ENCODE peak calls at places on chromosomes 6 and 20, in nine cellular contexts. One of them, this sample, is unnamed.

GRCh38 chr20:43323592-43323991 is 133.9 kb upstream of the PTPRT start:
- DNase-seq in stimulated activated CD8-positive, alpha-beta memory T cell treated with anti-CD3 and anti-CD28 coated beads, Interleukin-4, amount 100 ng/mL, for 24 hours: no peak
- DNase-seq in ovary: no peak
- DNase-seq in HCT116: no peak
- DNase-seq in HL-60: no peak
- DNase-seq in GM12865: no peak
- DNase-seq in activated CD4-positive, alpha-beta T cell treated with anti-CD3 and anti-CD28 coated beads, Interleukin-2, amount 50 U/mL, for 48 hours: no peak
- DNase-seq in T follicular helper cell: no peak
- DNase-seq in psoas muscle: no peak
- DNase-seq in this sample: no peak

GRCh38 chr6:48765352-48765961 is 654.5 kb upstream of the PTCHD4 start:
- DNase-seq in stimulated activated CD8-positive, alpha-beta memory T cell treated with anti-CD3 and anti-CD28 coated beads, Interleukin-4, amount 100 ng/mL, for 24 hours: no peak
- DNase-seq in ovary: no peak
- DNase-seq in HCT116: peak; percentile 59
- DNase-seq in HL-60: no peak
- DNase-seq in GM12865: peak; percentile 50
- DNase-seq in activated CD4-positive, alpha-beta T cell treated with anti-CD3 and anti-CD28 coated beads, Interleukin-2, amount 50 U/mL, for 48 hours: no peak
- DNase-seq in T follicular helper cell: no peak
- DNase-seq in psoas muscle: no peak
- DNase-seq in this sample: no peak

GRCh38 chr6:10837009-10837691 is 1.2 kb downstream of the MAK start:
- DNase-seq in stimulated activated CD8-positive, alpha-beta memory T cell treated with anti-CD3 and anti-CD28 coated beads, Interleukin-4, amount 100 ng/mL, for 24 hours: no peak
- DNase-seq in ovary: peak; percentile 37
- DNase-seq in HCT116: no peak
- DNase-seq in HL-60: no peak
- DNase-seq in GM12865: no peak
- DNase-seq in activated CD4-positive, alpha-beta T cell treated with anti-CD3 and anti-CD28 coated beads, Interleukin-2, amount 50 U/mL, for 48 hours: peak; percentile 7
- DNase-seq in T follicular helper cell: no peak
- DNase-seq in psoas muscle: peak; percentile 16
- DNase-seq in this sample: no peak

GRCh38 chr6:81727876-81728517 is 24.5 kb downstream of the TENT5A start:
- DNase-seq in stimulated activated CD8-positive, alpha-beta memory T cell treated with anti-CD3 and anti-CD28 coated beads, Interleukin-4, amount 100 ng/mL, for 24 hours: no peak
- DNase-seq in ovary: no peak
- DNase-seq in HCT116: no peak
- DNase-seq in HL-60: no peak
- DNase-seq in GM12865: peak; percentile 66
- DNase-seq in activated CD4-positive, alpha-beta T cell treated with anti-CD3 and anti-CD28 coated beads, Interleukin-2, amount 50 U/mL, for 48 hours: peak; percentile 20
- DNase-seq in T follicular helper cell: no peak
- DNase-seq in psoas muscle: no peak
- DNase-seq in this sample: no peak

GRCh38 chr6:41373919-41374617 is 38.7 kb downstream of the NCR2 start:
- DNase-seq in stimulated activated CD8-positive, alpha-beta memory T cell treated with anti-CD3 and anti-CD28 coated beads, Interleukin-4, amount 100 ng/mL, for 24 hours: no peak
- DNase-seq in ovary: no peak
- DNase-seq in HCT116: no peak
- DNase-seq in HL-60: no peak
- DNase-seq in GM12865: no peak
- DNase-seq in activated CD4-positive, alpha-beta T cell treated with anti-CD3 and anti-CD28 coated beads, Interleukin-2, amount 50 U/mL, for 48 hours: peak; percentile 10
- DNase-seq in T follicular helper cell: no peak
- DNase-seq in psoas muscle: no peak
- DNase-seq in this sample: no peak

GRCh38 chr6:36683145-36683655 is 4.7 kb downstream of the CDKN1A start:
- DNase-seq in stimulated activated CD8-positive, alpha-beta memory T cell treated with anti-CD3 and anti-CD28 coated beads, Interleukin-4, amount 100 ng/mL, for 24 hours: no peak
- DNase-seq in ovary: no peak
- DNase-seq in HCT116: no peak
- DNase-seq in HL-60: no peak
- DNase-seq in GM12865: no peak
- DNase-seq in activated CD4-positive, alpha-beta T cell treated with anti-CD3 and anti-CD28 coated beads, Interleukin-2, amount 50 U/mL, for 48 hours: no peak
- DNase-seq in T follicular helper cell: no peak
- DNase-seq in psoas muscle: no peak
- DNase-seq in this sample: no peak

GRCh38 chr20:33653900-33654596 is 8.1 kb upstream of the C20orf144 start:
- DNase-seq in stimulated activated CD8-positive, alpha-beta memory T cell treated with anti-CD3 and anti-CD28 coated beads, Interleukin-4, amount 100 ng/mL, for 24 hours: no peak
- DNase-seq in ovary: peak; percentile 74
- DNase-seq in HCT116: no peak
- DNase-seq in HL-60: no peak
- DNase-seq in GM12865: no peak
- DNase-seq in activated CD4-positive, alpha-beta T cell treated with anti-CD3 and anti-CD28 coated beads, Interleukin-2, amount 50 U/mL, for 48 hours: peak; percentile 10
- DNase-seq in T follicular helper cell: no peak
- DNase-seq in psoas muscle: no peak
- DNase-seq in this sample: no peak

GRCh38 chr6:22821664-22822320 is 252.4 kb downstream of the HDGFL1 start:
- DNase-seq in stimulated activated CD8-positive, alpha-beta memory T cell treated with anti-CD3 and anti-CD28 coated beads, Interleukin-4, amount 100 ng/mL, for 24 hours: no peak
- DNase-seq in ovary: no peak
- DNase-seq in HCT116: no peak
- DNase-seq in HL-60: no peak
- DNase-seq in GM12865: no peak
- DNase-seq in activated CD4-positive, alpha-beta T cell treated with anti-CD3 and anti-CD28 coated beads, Interleukin-2, amount 50 U/mL, for 48 hours: no peak
- DNase-seq in T follicular helper cell: no peak
- DNase-seq in psoas muscle: no peak
- DNase-seq in this sample: no peak

GRCh38 chr20:17652411-17652810 is 29.6 kb downstream of the RRBP1 start:
- DNase-seq in stimulated activated CD8-positive, alpha-beta memory T cell treated with anti-CD3 and anti-CD28 coated beads, Interleukin-4, amount 100 ng/mL, for 24 hours: no peak
- DNase-seq in ovary: peak; percentile 33
- DNase-seq in HCT116: no peak
- DNase-seq in HL-60: no peak
- DNase-seq in GM12865: no peak
- DNase-seq in activated CD4-positive, alpha-beta T cell treated with anti-CD3 and anti-CD28 coated beads, Interleukin-2, amount 50 U/mL, for 48 hours: no peak
- DNase-seq in T follicular helper cell: no peak
- DNase-seq in psoas muscle: no peak
- DNase-seq in this sample: no peak

GRCh38 chr6:89471287-89471867 is 38.4 kb downstream of the ANKRD6 start:
- DNase-seq in stimulated activated CD8-positive, alpha-beta memory T cell treated with anti-CD3 and anti-CD28 coated beads, Interleukin-4, amount 100 ng/mL, for 24 hours: no peak
- DNase-seq in ovary: no peak
- DNase-seq in HCT116: no peak
- DNase-seq in HL-60: no peak
- DNase-seq in GM12865: no peak
- DNase-seq in activated CD4-positive, alpha-beta T cell treated with anti-CD3 and anti-CD28 coated beads, Interleukin-2, amount 50 U/mL, for 48 hours: no peak
- DNase-seq in T follicular helper cell: no peak
- DNase-seq in psoas muscle: no peak
- DNase-seq in this sample: no peak

GRCh38 chr20:49316704-49317103 is 38.8 kb upstream of the ZNFX1 start:
- DNase-seq in stimulated activated CD8-positive, alpha-beta memory T cell treated with anti-CD3 and anti-CD28 coated beads, Interleukin-4, amount 100 ng/mL, for 24 hours: no peak
- DNase-seq in ovary: no peak
- DNase-seq in HCT116: no peak
- DNase-seq in HL-60: no peak
- DNase-seq in GM12865: no peak
- DNase-seq in activated CD4-positive, alpha-beta T cell treated with anti-CD3 and anti-CD28 coated beads, Interleukin-2, amount 50 U/mL, for 48 hours: no peak
- DNase-seq in T follicular helper cell: no peak
- DNase-seq in psoas muscle: no peak
- DNase-seq in this sample: no peak

GRCh38 chr6:13733178-13733851 is 21.7 kb upstream of the RANBP9 start:
- DNase-seq in stimulated activated CD8-positive, alpha-beta memory T cell treated with anti-CD3 and anti-CD28 coated beads, Interleukin-4, amount 100 ng/mL, for 24 hours: no peak
- DNase-seq in ovary: peak; percentile 84
- DNase-seq in HCT116: no peak
- DNase-seq in HL-60: no peak
- DNase-seq in GM12865: no peak
- DNase-seq in activated CD4-positive, alpha-beta T cell treated with anti-CD3 and anti-CD28 coated beads, Interleukin-2, amount 50 U/mL, for 48 hours: no peak
- DNase-seq in T follicular helper cell: no peak
- DNase-seq in psoas muscle: peak; percentile 81
- DNase-seq in this sample: no peak

GRCh38 chr20:5779071-5779470 is 28.9 kb downstream of the SHLD1 start:
- DNase-seq in stimulated activated CD8-positive, alpha-beta memory T cell treated with anti-CD3 and anti-CD28 coated beads, Interleukin-4, amount 100 ng/mL, for 24 hours: no peak
- DNase-seq in ovary: no peak
- DNase-seq in HCT116: no peak
- DNase-seq in HL-60: no peak
- DNase-seq in GM12865: no peak
- DNase-seq in activated CD4-positive, alpha-beta T cell treated with anti-CD3 and anti-CD28 coated beads, Interleukin-2, amount 50 U/mL, for 48 hours: no peak
- DNase-seq in T follicular helper cell: no peak
- DNase-seq in psoas muscle: no peak
- DNase-seq in this sample: no peak

GRCh38 chr6:56764081-56764566 is 121.4 kb upstream of the DST start:
- DNase-seq in stimulated activated CD8-positive, alpha-beta memory T cell treated with anti-CD3 and anti-CD28 coated beads, Interleukin-4, amount 100 ng/mL, for 24 hours: no peak
- DNase-seq in ovary: no peak
- DNase-seq in HCT116: peak; percentile 57
- DNase-seq in HL-60: no peak
- DNase-seq in GM12865: peak; percentile 93
- DNase-seq in activated CD4-positive, alpha-beta T cell treated with anti-CD3 and anti-CD28 coated beads, Interleukin-2, amount 50 U/mL, for 48 hours: no peak
- DNase-seq in T follicular helper cell: no peak
- DNase-seq in psoas muscle: no peak
- DNase-seq in this sample: no peak

GRCh38 chr6:38651121-38651784 is 11.5 kb upstream of the BTBD9 start:
- DNase-seq in stimulated activated CD8-positive, alpha-beta memory T cell treated with anti-CD3 and anti-CD28 coated beads, Interleukin-4, amount 100 ng/mL, for 24 hours: no peak
- DNase-seq in ovary: no peak
- DNase-seq in HCT116: no peak
- DNase-seq in HL-60: no peak
- DNase-seq in GM12865: no peak
- DNase-seq in activated CD4-positive, alpha-beta T cell treated with anti-CD3 and anti-CD28 coated beads, Interleukin-2, amount 50 U/mL, for 48 hours: no peak
- DNase-seq in T follicular helper cell: no peak
- DNase-seq in psoas muscle: no peak
- DNase-seq in this sample: no peak

GRCh38 chr6:138515657-138516056 is 16.4 kb upstream of the NHSL1 start:
- DNase-seq in stimulated activated CD8-positive, alpha-beta memory T cell treated with anti-CD3 and anti-CD28 coated beads, Interleukin-4, amount 100 ng/mL, for 24 hours: no peak
- DNase-seq in ovary: no peak
- DNase-seq in HCT116: no peak
- DNase-seq in HL-60: no peak
- DNase-seq in GM12865: no peak
- DNase-seq in activated CD4-positive, alpha-beta T cell treated with anti-CD3 and anti-CD28 coated beads, Interleukin-2, amount 50 U/mL, for 48 hours: no peak
- DNase-seq in T follicular helper cell: no peak
- DNase-seq in psoas muscle: no peak
- DNase-seq in this sample: no peak

GRCh38 chr6:25706314-25707014 is 48.1 kb upstream of the SLC17A4 start:
- DNase-seq in stimulated activated CD8-positive, alpha-beta memory T cell treated with anti-CD3 and anti-CD28 coated beads, Interleukin-4, amount 100 ng/mL, for 24 hours: no peak
- DNase-seq in ovary: peak; percentile 42
- DNase-seq in HCT116: no peak
- DNase-seq in HL-60: no peak
- DNase-seq in GM12865: no peak
- DNase-seq in activated CD4-positive, alpha-beta T cell treated with anti-CD3 and anti-CD28 coated beads, Interleukin-2, amount 50 U/mL, for 48 hours: no peak
- DNase-seq in T follicular helper cell: no peak
- DNase-seq in psoas muscle: peak; percentile 27
- DNase-seq in this sample: no peak

GRCh38 chr6:38012573-38012972 is 193.0 kb downstream of the ZFAND3 start:
- DNase-seq in stimulated activated CD8-positive, alpha-beta memory T cell treated with anti-CD3 and anti-CD28 coated beads, Interleukin-4, amount 100 ng/mL, for 24 hours: peak; percentile 13
- DNase-seq in ovary: peak; percentile 33
- DNase-seq in HCT116: peak; percentile 44
- DNase-seq in HL-60: no peak
- DNase-seq in GM12865: peak; percentile 76
- DNase-seq in activated CD4-positive, alpha-beta T cell treated with anti-CD3 and anti-CD28 coated beads, Interleukin-2, amount 50 U/mL, for 48 hours: no peak
- DNase-seq in T follicular helper cell: no peak
- DNase-seq in psoas muscle: no peak
- DNase-seq in this sample: no peak

GRCh38 chr20:34916774-34917354 is 38.7 kb downstream of the GSS start:
- DNase-seq in stimulated activated CD8-positive, alpha-beta memory T cell treated with anti-CD3 and anti-CD28 coated beads, Interleukin-4, amount 100 ng/mL, for 24 hours: no peak
- DNase-seq in ovary: no peak
- DNase-seq in HCT116: no peak
- DNase-seq in HL-60: no peak
- DNase-seq in GM12865: no peak
- DNase-seq in activated CD4-positive, alpha-beta T cell treated with anti-CD3 and anti-CD28 coated beads, Interleukin-2, amount 50 U/mL, for 48 hours: no peak
- DNase-seq in T follicular helper cell: no peak
- DNase-seq in psoas muscle: no peak
- DNase-seq in this sample: no peak

GRCh38 chr20:35005463-35005961 is 49.8 kb downstream of the MYH7B start:
- DNase-seq in stimulated activated CD8-positive, alpha-beta memory T cell treated with anti-CD3 and anti-CD28 coated beads, Interleukin-4, amount 100 ng/mL, for 24 hours: no peak
- DNase-seq in ovary: peak; percentile 24
- DNase-seq in HCT116: no peak
- DNase-seq in HL-60: no peak
- DNase-seq in GM12865: no peak
- DNase-seq in activated CD4-positive, alpha-beta T cell treated with anti-CD3 and anti-CD28 coated beads, Interleukin-2, amount 50 U/mL, for 48 hours: no peak
- DNase-seq in T follicular helper cell: no peak
- DNase-seq in psoas muscle: peak; percentile 8
- DNase-seq in this sample: no peak

GRCh38 chr20:24095303-24095702 is 106.7 kb upstream of the GGTLC1 start:
- DNase-seq in stimulated activated CD8-positive, alpha-beta memory T cell treated with anti-CD3 and anti-CD28 coated beads, Interleukin-4, amount 100 ng/mL, for 24 hours: no peak
- DNase-seq in ovary: no peak
- DNase-seq in HCT116: no peak
- DNase-seq in HL-60: no peak
- DNase-seq in GM12865: no peak
- DNase-seq in activated CD4-positive, alpha-beta T cell treated with anti-CD3 and anti-CD28 coated beads, Interleukin-2, amount 50 U/mL, for 48 hours: no peak
- DNase-seq in T follicular helper cell: no peak
- DNase-seq in psoas muscle: no peak
- DNase-seq in this sample: no peak

GRCh38 chr6:113859349-113860164 is 2.4 kb downstream of the MARCKS start:
- DNase-seq in stimulated activated CD8-positive, alpha-beta memory T cell treated with anti-CD3 and anti-CD28 coated beads, Interleukin-4, amount 100 ng/mL, for 24 hours: no peak
- DNase-seq in ovary: peak; percentile 72
- DNase-seq in HCT116: no peak
- DNase-seq in HL-60: no peak
- DNase-seq in GM12865: peak; percentile 20
- DNase-seq in activated CD4-positive, alpha-beta T cell treated with anti-CD3 and anti-CD28 coated beads, Interleukin-2, amount 50 U/mL, for 48 hours: no peak
- DNase-seq in T follicular helper cell: no peak
- DNase-seq in psoas muscle: peak; percentile 52
- DNase-seq in this sample: no peak

This sample was measured in T-cell.